ENCODE peak calls at places on chromosome 16, in seven cellular contexts. X is uterus, Y is BJ, O is heart left ventricle, T is colonic mucosa, E is GM12878, H is fibroblast of lung. Z is an unnamed sample.
A peak's percentile ranks its signal among the peaks of the same experiment; 100 is the strongest.

GRCh38 chr16:85608515-85608885 is 4.6 kb upstream of the GSE1 start:
- DNase-seq in X (no peak), Y (no peak), O (no peak), T (no peak), E (no peak), H (no peak), Z (no peak)

GRCh38 chr16:19879241-19879792 is 5.3 kb downstream of the GPRC5B start:
- DNase-seq in X (no peak), Y (no peak), O (peak; percentile 54), T (no peak), E (no peak), H (peak; percentile 84), Z (no peak)

GRCh38 chr16:19284207-19284606 is 1.3 kb upstream of the CLEC19A start:
- DNase-seq in X (no peak), Y (no peak), O (peak; percentile 32), T (no peak), E (no peak), H (peak; percentile 8), Z (peak; percentile 92)

GRCh38 chr16:22190169-22191088 is 15.6 kb upstream of the EEF2K start:
- DNase-seq in X (peak; percentile 100), Y (peak; percentile 98), O (peak; percentile 100), T (peak; percentile 100), E (peak; percentile 98), H (peak; percentile 98), Z (peak; percentile 100)

GRCh38 chr16:11788914-11789313 is 8.1 kb downstream of the ZC3H7A start:
- DNase-seq in X (no peak), Y (no peak), O (no peak), T (no peak), E (no peak), H (no peak), Z (no peak)

GRCh38 chr16:24509536-24509935 is 29.8 kb upstream of the RBBP6 start:
- DNase-seq in X (no peak), Y (no peak), O (no peak), T (no peak), E (no peak), H (no peak), Z (no peak)

GRCh38 chr16:27311449-27311831 is 2.3 kb upstream of the IL4R start:
- DNase-seq in X (no peak), Y (no peak), O (no peak), T (no peak), E (no peak), H (peak; percentile 50), Z (no peak)

GRCh38 chr16:3328643-3329042 is 23.3 kb downstream of the ZNF75A start:
- DNase-seq in X (no peak), Y (no peak), O (no peak), T (peak; percentile 68), E (no peak), H (no peak), Z (no peak)

GRCh38 chr16:70725912-70726828 is 40.3 kb upstream of the MTSS2 start:
- DNase-seq in X (peak; percentile 80), Y (no peak), O (peak; percentile 73), T (no peak), E (no peak), H (no peak), Z (no peak)

GRCh38 chr16:35391328-35391727 is 1931.9 kb downstream of the TP53TG3F start:
- DNase-seq in X (no peak), Y (no peak), O (peak; percentile 31), T (no peak), E (no peak), H (peak; percentile 2), Z (peak; percentile 72)

GRCh38 chr16:1375741-1376410 is 24.1 kb downstream of the GNPTG start:
- DNase-seq in X (no peak), Y (no peak), O (peak; percentile 16), T (no peak), E (no peak), H (no peak), Z (no peak)

GRCh38 chr16:1371054-1371978 is 19.6 kb downstream of the GNPTG start:
- DNase-seq in X (no peak), Y (no peak), O (no peak), T (no peak), E (no peak), H (no peak), Z (no peak)

GRCh38 chr16:1375298-1375640 is 23.5 kb downstream of the GNPTG start:
- DNase-seq in X (no peak), Y (no peak), O (no peak), T (no peak), E (no peak), H (no peak), Z (no peak)

GRCh38 chr16:1374418-1375297 is 22.9 kb downstream of the GNPTG start:
- DNase-seq in X (no peak), Y (no peak), O (peak; percentile 19), T (no peak), E (no peak), H (no peak), Z (no peak)

DNA sequence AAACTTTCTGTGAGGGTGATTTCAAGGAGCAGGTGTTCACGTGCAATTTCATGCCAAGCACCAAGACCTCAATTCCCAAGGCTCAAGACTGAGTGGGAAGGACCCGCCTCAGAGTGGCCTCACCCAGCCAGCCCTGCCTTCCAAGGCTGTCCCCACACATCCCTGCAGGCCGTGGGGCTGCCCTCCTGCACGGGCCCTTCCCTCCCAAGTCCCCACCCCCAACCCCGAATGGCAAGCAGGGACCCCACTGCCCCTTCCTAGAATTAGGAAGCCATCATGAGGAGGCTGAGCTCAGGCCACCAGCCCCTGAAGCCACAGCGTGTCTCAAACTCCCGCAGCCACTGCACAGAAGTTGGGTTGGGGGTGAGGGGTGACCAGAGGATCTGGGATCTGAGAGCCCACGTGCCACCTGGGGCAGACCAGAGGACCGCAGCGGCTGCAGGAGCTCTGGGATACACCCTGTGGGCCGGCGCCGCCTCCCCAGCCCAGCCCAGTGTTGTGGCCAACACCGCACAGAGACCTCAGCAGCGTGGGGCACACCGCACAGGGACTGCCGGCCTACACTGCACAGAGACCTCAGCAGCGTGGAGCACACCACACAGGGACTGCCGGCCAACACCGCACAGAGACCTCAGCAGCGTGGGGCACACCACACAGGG is 20.7 kb downstream of the GNPTG start:
- DNase-seq in X (no peak), Y (no peak), O (peak; percentile 22), T (no peak), E (no peak), H (no peak), Z (no peak)
- H3K36me3 ChIP-seq in X (no peaks in the 10 kb centered on the region), Y (peaks cover 15% of the 10 kb centered on the region), O (peaks cover 49% of the 10 kb centered on the region), T (no peaks in the 10 kb centered on the region), E (no peaks in the 10 kb centered on the region), H (peaks cover 7% of the 10 kb centered on the region), Z (no peaks in the 10 kb centered on the region)

GRCh38 chr16:31084584-31085298 is 4.0 kb downstream of the PRSS53 start:
- DNase-seq in X (no peak), Y (no peak), O (no peak), T (no peak), E (no peak), H (no peak), Z (no peak)

GRCh38 chr16:31083556-31083955 is 5.2 kb downstream of the PRSS53 start:
- DNase-seq in X (no peak), Y (no peak), O (no peak), T (no peak), E (no peak), H (no peak), Z (no peak)

GRCh38 chr16:31085371-31085770 is 3.4 kb downstream of the PRSS53 start:
- DNase-seq in X (no peak), Y (no peak), O (peak; percentile 14), T (no peak), E (no peak), H (peak; percentile 30), Z (no peak)

GRCh38 chr16:31083081-31083480 is 5.7 kb downstream of the PRSS53 start:
- DNase-seq in X (no peak), Y (no peak), O (no peak), T (no peak), E (no peak), H (no peak), Z (no peak)

DNA sequence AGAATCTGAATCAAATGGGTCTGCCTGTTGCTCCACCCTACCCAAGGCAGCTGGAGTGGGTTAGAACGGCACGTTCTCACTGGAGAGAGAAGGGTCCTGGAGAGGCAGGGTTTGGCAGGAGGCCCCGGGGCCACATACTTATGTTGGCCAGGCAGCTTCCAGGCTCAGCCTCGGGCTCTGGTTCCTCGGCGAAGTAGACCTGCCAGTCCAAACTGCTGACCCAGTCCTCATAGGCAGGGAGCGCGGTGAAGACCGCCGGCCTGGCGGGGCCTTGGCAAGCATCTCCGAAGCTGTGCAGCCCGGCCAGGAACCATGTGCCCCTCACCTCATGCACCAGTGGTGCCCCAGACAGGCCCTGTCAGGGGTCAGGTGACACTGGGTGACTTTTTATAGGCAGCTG is 4.8 kb downstream of the PRSS53 start:
- DNase-seq in X (no peak), Y (no peak), O (no peak), T (no peak), E (no peak), H (no peak), Z (no peak)
- H3K36me3 ChIP-seq in X (no peaks in the 10 kb centered on the region), Y (peaks cover 35% of the 10 kb centered on the region), O (peaks cover 79% of the 10 kb centered on the region), T (peaks cover 5% of the 10 kb centered on the region), E (no peaks in the 10 kb centered on the region), H (peaks cover 28% of the 10 kb centered on the region), Z (peaks cover 13% of the 10 kb centered on the region)

DNA sequence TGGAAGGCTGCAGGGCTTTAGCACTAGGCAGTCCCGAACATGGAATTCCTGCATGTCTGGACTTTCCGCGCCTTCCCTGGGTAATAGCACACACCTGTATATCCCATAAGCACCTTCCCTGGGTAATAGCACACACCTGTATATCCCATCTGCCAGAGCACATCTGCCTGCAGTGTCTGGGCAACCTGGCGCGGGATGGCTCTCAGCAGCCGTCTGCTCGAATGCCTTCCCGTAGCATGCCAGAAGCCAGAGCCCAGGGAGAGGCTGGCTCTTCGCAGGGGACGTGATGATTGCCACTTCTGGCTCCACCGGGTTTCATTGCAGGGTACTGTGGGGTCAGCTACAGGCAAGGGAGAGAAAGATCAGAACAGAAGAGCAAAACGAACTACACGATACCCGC is 21.3 kb downstream of the MBTPS1 start:
- DNase-seq in X (no peak), Y (no peak), O (no peak), T (peak; percentile 28), E (no peak), H (no peak), Z (no peak)
- H3K36me3 ChIP-seq in X (no peaks in the 10 kb centered on the region), Y (peaks cover 18% of the 10 kb centered on the region), O (peaks cover 99% of the 10 kb centered on the region), T (peaks cover 20% of the 10 kb centered on the region), E (peaks cover 43% of the 10 kb centered on the region), H (peaks cover 10% of the 10 kb centered on the region), Z (peaks cover 29% of the 10 kb centered on the region)

DNA sequence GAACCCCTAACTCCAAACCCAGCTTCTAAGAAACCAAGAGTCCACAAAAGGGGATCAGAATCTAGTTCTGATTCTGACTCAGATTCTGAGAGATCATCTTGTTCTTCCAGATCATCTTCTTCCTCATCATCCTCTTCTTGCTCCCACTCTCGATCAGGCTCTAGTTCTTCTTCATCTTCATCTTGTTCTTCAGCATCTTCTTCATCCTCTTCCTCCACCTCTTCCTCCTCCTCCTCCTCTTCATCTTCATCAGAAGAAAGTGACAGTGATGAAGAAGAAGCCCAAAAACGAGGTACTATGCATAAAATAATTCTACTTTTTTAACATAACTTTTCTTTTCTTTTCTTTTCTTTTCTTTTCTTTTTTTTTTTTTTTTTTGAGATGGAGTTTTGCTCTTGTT is 129.9 kb upstream of the RBL2 start:
- DNase-seq in X (no peak), Y (no peak), O (no peak), T (no peak), E (no peak), H (no peak), Z (no peak)
- H3K36me3 ChIP-seq in X (no peaks in the 10 kb centered on the region), Y (peaks cover 17% of the 10 kb centered on the region), O (peaks cover 98% of the 10 kb centered on the region), T (peaks cover 20% of the 10 kb centered on the region), E (peaks cover 21% of the 10 kb centered on the region), H (peaks cover 9% of the 10 kb centered on the region), Z (peaks cover 36% of the 10 kb centered on the region)

GRCh38 chr16:12829096-12829888 is 25.6 kb upstream of the CPPED1 start:
- DNase-seq in X (no peak), Y (no peak), O (no peak), T (no peak), E (no peak), H (no peak), Z (no peak)
- H3K36me3 ChIP-seq in X (no peaks in the 10 kb centered on the region), Y (no peaks in the 10 kb centered on the region), O (no peaks in the 10 kb centered on the region), T (no peaks in the 10 kb centered on the region), E (no peaks in the 10 kb centered on the region), H (no peaks in the 10 kb centered on the region), Z (no peaks in the 10 kb centered on the region)

GRCh38 chr16:46591257-46591656 is 29.9 kb downstream of the SHCBP1 start:
- DNase-seq in X (no peak), Y (no peak), O (no peak), T (no peak), E (no peak), H (no peak), Z (no peak)
- H3K36me3 ChIP-seq in X (no peaks in the 10 kb centered on the region), Y (no peaks in the 10 kb centered on the region), O (no peaks in the 10 kb centered on the region), T (no peaks in the 10 kb centered on the region), E (peaks cover 9% of the 10 kb centered on the region), H (no peaks in the 10 kb centered on the region), Z (no peaks in the 10 kb centered on the region)

Z was measured in body of pancreas.